ENCODE peak calls at places on chromosomes 16 and 17, in eight cellular contexts. C is right cardiac atrium, X is adrenal gland, T is keratinocyte, Z is astrocyte, W is H1, P is A549, E is GM23248. U is an unnamed sample.

GRCh38 chr16:58085171-58085570 is 44.0 kb downstream of the CFAP20 start:
- DNase-seq in W (no peak), C (no peak), E (no peak), P (no peak), Z (no peak), T (no peak), X (no peak), U (no peak)

GRCh38 chr16:3087243-3087791 is 11.8 kb downstream of the ZSCAN10 start:
- DNase-seq in W (no peak), P (no peak), T (no peak), Z (no peak), X (peak), E (no peak), C (peak), U (no peak)

GRCh38 chr17:42484304-42484703 is 25.6 kb downstream of the ATP6V0A1 start:
- DNase-seq in P (no peak), W (no peak), C (no peak), T (no peak), Z (no peak), X (no peak), E (no peak), U (peak)

GRCh38 chr16:73065617-73066313 is 17.8 kb upstream of the ZFHX3 start:
- DNase-seq in E (peak), C (peak), T (no peak), P (no peak), W (peak), X (no peak), Z (no peak), U (no peak)

GRCh38 chr17:7001562-7001961 is 5.7 kb downstream of the ALOX12 start:
- DNase-seq in E (peak), W (peak), P (no peak), X (peak), Z (no peak), C (no peak), T (no peak), U (peak)

GRCh38 chr16:80403871-80404270 is 136.9 kb upstream of the DYNLRB2 start:
- DNase-seq in Z (no peak), E (no peak), C (no peak), X (no peak), P (no peak), W (no peak), T (no peak), U (no peak)

GRCh38 chr17:68461122-68461539 is 3.8 kb upstream of the WIPI1 start:
- DNase-seq in C (no peak), T (no peak), Z (no peak), X (no peak), E (no peak), W (no peak), P (no peak), U (no peak)

GRCh38 chr17:13228711-13229110 is 210.9 kb upstream of the ELAC2 start:
- DNase-seq in E (no peak), C (no peak), X (no peak), Z (no peak), P (no peak), T (no peak), W (no peak), U (no peak)

GRCh38 chr17:6084226-6085161 is 14.3 kb downstream of the WSCD1 start:
- DNase-seq in W (no peak), E (no peak), T (no peak), X (no peak), Z (no peak), C (no peak), P (no peak), U (no peak)

GRCh38 chr17:76247304-76247703 is 7.0 kb upstream of the RNF157 start:
- DNase-seq in Z (no peak), W (no peak), C (no peak), P (no peak), X (no peak), E (no peak), T (no peak), U (no peak)
- H3K27ac ChIP-seq in Z (no peak), W (no peak), C (no peak), P (no peak), X (no peak), E (no peak), T (no peak), U (no peak)

GRCh38 chr17:81666092-81666341 is 388 bp downstream of the OXLD1 start:
- DNase-seq in W (no peak), E (peak), P (no peak), C (no peak), X (peak), T (no peak), Z (no peak), U (peak)
- H3K4me3 ChIP-seq in W (peak), E (peak), P (peak), C (peak), X (peak), T (peak), Z (peak), U (peak)

GRCh38 chr17:43905985-43906852 is 1.1 kb downstream of the MPP2 start:
- DNase-seq in P (peak), E (peak), W (peak), C (peak), X (peak), Z (peak), T (no peak), U (no peak)
- H3K27ac ChIP-seq in P (peak), E (no peak), W (no peak), C (no peak), X (no peak), Z (no peak), T (no peak), U (no peak)

GRCh38 chr17:58330544-58330996 is 2.0 kb upstream of the TSPOAP1 start:
- DNase-seq in W (no peak), T (no peak), E (no peak), P (no peak), X (no peak), C (no peak), Z (no peak), U (no peak)
- H3K4me3 ChIP-seq in W (no peak), T (no peak), E (no peak), P (no peak), X (peak), C (peak), Z (no peak), U (peak)

GRCh38 chr17:31740611-31741082 is 118.4 kb downstream of the COPRS start:
- DNase-seq in X (no peak), P (no peak), T (no peak), E (peak), C (no peak), Z (peak), W (no peak), U (no peak)
- H3K27ac ChIP-seq in X (no peak), P (no peak), T (no peak), E (peak), C (no peak), Z (peak), W (no peak), U (no peak)

DNA sequence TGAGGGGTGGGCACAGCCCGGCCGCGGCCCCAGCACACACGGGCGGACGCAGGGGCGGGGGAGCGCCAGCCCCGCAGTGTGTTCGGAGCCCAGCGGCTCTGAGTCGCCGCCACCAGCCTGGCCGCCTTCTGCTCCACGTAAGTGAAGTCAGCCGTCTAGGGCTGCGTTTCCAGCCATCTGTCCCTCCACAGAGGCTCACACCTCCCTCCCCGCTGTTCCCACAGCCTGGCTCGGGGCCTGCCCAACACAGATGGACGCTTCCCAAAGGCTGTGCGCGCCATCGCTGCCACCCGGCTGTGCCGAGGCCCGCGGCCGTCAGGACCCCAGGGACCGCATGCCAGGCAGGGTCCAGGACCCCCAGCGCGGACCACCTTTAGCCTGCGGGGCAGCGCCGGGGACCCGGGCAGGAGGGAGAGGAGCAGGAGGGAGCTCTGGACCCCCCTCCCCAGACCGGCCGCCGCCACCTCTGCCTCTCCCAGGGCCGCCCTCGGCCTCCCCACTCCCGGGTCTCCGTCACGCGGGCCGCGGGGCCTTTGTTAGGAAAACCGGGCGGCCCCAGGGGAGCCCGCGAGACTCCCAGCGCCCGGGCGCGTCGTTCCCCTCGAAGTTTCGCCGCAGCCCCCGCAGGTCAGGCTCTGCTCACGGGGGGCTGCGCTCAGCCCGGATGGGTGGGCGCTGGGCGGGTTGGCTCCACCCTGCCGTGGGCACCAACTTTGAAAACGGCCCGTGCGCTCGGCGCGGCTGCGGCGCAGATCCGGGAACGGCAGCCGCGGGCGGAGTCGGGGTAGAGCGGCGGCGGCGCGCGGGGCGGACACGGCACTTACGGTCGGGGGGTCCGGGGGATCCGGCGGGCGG is 36.6 kb downstream of the CBFA2T3 start:
- DNase-seq in C (peak), W (peak), T (no peak), E (peak), P (no peak), X (no peak), Z (no peak), U (no peak)
- H3K4me3 ChIP-seq in C (peak), W (peak), T (no peak), E (no peak), P (peak), X (peak), Z (no peak), U (no peak)